ENCODE peak calls at places on chromosomes 3 and 15, in seven cellular contexts. One of them, this sample, is unnamed. For H3K4me1, the result is how much of the 10 kb centered on the place peaks cover.

GRCh38 chr15:66169023-66169422 is 84.5 kb downstream of the MEGF11 start:
- DNase-seq in esophagus squamous epithelium: no peak
- DNase-seq in suprapubic skin: no peak
- DNase-seq in right lobe of liver: no peak
- DNase-seq in HCT116: no peak
- DNase-seq in adrenal gland: no peak
- DNase-seq in tibial nerve: no peak
- DNase-seq in this sample: no peak

GRCh38 chr3:48915296-48915695 is 3.3 kb upstream of the ARIH2 start:
- DNase-seq in adrenal gland: no peak
- DNase-seq in HCT116: no peak
- DNase-seq in suprapubic skin: no peak
- DNase-seq in esophagus squamous epithelium: no peak
- DNase-seq in right lobe of liver: no peak
- DNase-seq in tibial nerve: no peak
- DNase-seq in this sample: no peak

GRCh38 chr3:140572334-140572733 is 105.5 kb upstream of the TRIM42 start:
- DNase-seq in right lobe of liver: no peak
- DNase-seq in esophagus squamous epithelium: no peak
- DNase-seq in suprapubic skin: no peak
- DNase-seq in tibial nerve: no peak
- DNase-seq in HCT116: no peak
- DNase-seq in adrenal gland: no peak
- DNase-seq in this sample: no peak

GRCh38 chr3:156611870-156612494 is 57.1 kb upstream of the SSR3 start:
- DNase-seq in suprapubic skin: no peak
- DNase-seq in HCT116: no peak
- DNase-seq in right lobe of liver: no peak
- DNase-seq in esophagus squamous epithelium: no peak
- DNase-seq in adrenal gland: no peak
- DNase-seq in tibial nerve: no peak
- DNase-seq in this sample: no peak

GRCh38 chr3:38600551-38600950 is 48.9 kb downstream of the SCN5A start:
- DNase-seq in esophagus squamous epithelium: no peak
- DNase-seq in tibial nerve: no peak
- DNase-seq in right lobe of liver: no peak
- DNase-seq in suprapubic skin: no peak
- DNase-seq in adrenal gland: no peak
- DNase-seq in HCT116: no peak
- DNase-seq in this sample: no peak

GRCh38 chr3:36543276-36543997 is 163.1 kb downstream of the STAC start:
- DNase-seq in adrenal gland: no peak
- DNase-seq in tibial nerve: no peak
- DNase-seq in right lobe of liver: no peak
- DNase-seq in HCT116: no peak
- DNase-seq in esophagus squamous epithelium: no peak
- DNase-seq in suprapubic skin: no peak
- DNase-seq in this sample: no peak

GRCh38 chr15:26641144-26641543 is 131.7 kb downstream of the GABRB3 start:
- DNase-seq in esophagus squamous epithelium: no peak
- DNase-seq in HCT116: no peak
- DNase-seq in right lobe of liver: no peak
- DNase-seq in tibial nerve: no peak
- DNase-seq in adrenal gland: no peak
- DNase-seq in suprapubic skin: no peak
- DNase-seq in this sample: no peak

GRCh38 chr3:114178770-114179368 is at the start of gene DRD3:
- DNase-seq in esophagus squamous epithelium: no peak
- DNase-seq in right lobe of liver: no peak
- DNase-seq in suprapubic skin: no peak
- DNase-seq in tibial nerve: no peak
- DNase-seq in adrenal gland: peak
- DNase-seq in HCT116: no peak
- DNase-seq in this sample: no peak

GRCh38 chr3:31613654-31614053 is 80.9 kb downstream of the STT3B start:
- DNase-seq in tibial nerve: no peak
- DNase-seq in right lobe of liver: no peak
- DNase-seq in HCT116: no peak
- DNase-seq in suprapubic skin: no peak
- DNase-seq in esophagus squamous epithelium: no peak
- DNase-seq in adrenal gland: no peak
- DNase-seq in this sample: no peak

GRCh38 chr3:178434206-178434805 is 101.9 kb upstream of the KCNMB2 start:
- DNase-seq in tibial nerve: no peak
- DNase-seq in HCT116: no peak
- DNase-seq in esophagus squamous epithelium: no peak
- DNase-seq in right lobe of liver: no peak
- DNase-seq in suprapubic skin: no peak
- DNase-seq in adrenal gland: no peak
- DNase-seq in this sample: no peak

GRCh38 chr15:88249220-88249619 is 7.3 kb downstream of the NTRK3 start:
- DNase-seq in esophagus squamous epithelium: no peak
- DNase-seq in adrenal gland: no peak
- DNase-seq in right lobe of liver: no peak
- DNase-seq in HCT116: no peak
- DNase-seq in tibial nerve: no peak
- DNase-seq in suprapubic skin: no peak
- DNase-seq in this sample: no peak

GRCh38 chr3:17605032-17605431 is 137.4 kb downstream of the TBC1D5 start:
- DNase-seq in tibial nerve: no peak
- DNase-seq in esophagus squamous epithelium: no peak
- DNase-seq in right lobe of liver: no peak
- DNase-seq in adrenal gland: no peak
- DNase-seq in suprapubic skin: no peak
- DNase-seq in HCT116: peak
- DNase-seq in this sample: no peak

GRCh38 chr15:31579976-31580375 is 253.3 kb downstream of the KLF13 start:
- DNase-seq in tibial nerve: no peak
- DNase-seq in esophagus squamous epithelium: no peak
- DNase-seq in adrenal gland: no peak
- DNase-seq in right lobe of liver: no peak
- DNase-seq in HCT116: no peak
- DNase-seq in suprapubic skin: no peak
- DNase-seq in this sample: no peak

GRCh38 chr15:79185199-79185598 is 94.6 kb upstream of the RASGRF1 start:
- DNase-seq in right lobe of liver: no peak
- DNase-seq in esophagus squamous epithelium: no peak
- DNase-seq in suprapubic skin: no peak
- DNase-seq in tibial nerve: no peak
- DNase-seq in adrenal gland: no peak
- DNase-seq in HCT116: peak
- DNase-seq in this sample: no peak

GRCh38 chr3:50588759-50589433 is 19.6 kb downstream of the HEMK1 start:
- DNase-seq in HCT116: no peak
- DNase-seq in right lobe of liver: no peak
- DNase-seq in esophagus squamous epithelium: no peak
- DNase-seq in tibial nerve: no peak
- DNase-seq in suprapubic skin: no peak
- DNase-seq in adrenal gland: no peak
- DNase-seq in this sample: no peak

GRCh38 chr3:50594253-50594785 is 17.3 kb downstream of the CISH start:
- DNase-seq in suprapubic skin: no peak
- DNase-seq in tibial nerve: no peak
- DNase-seq in adrenal gland: no peak
- DNase-seq in esophagus squamous epithelium: no peak
- DNase-seq in right lobe of liver: no peak
- DNase-seq in HCT116: no peak
- DNase-seq in this sample: no peak

GRCh38 chr3:50591196-50591741 is 20.3 kb downstream of the CISH start:
- DNase-seq in HCT116: no peak
- DNase-seq in esophagus squamous epithelium: no peak
- DNase-seq in right lobe of liver: no peak
- DNase-seq in suprapubic skin: no peak
- DNase-seq in adrenal gland: no peak
- DNase-seq in tibial nerve: no peak
- DNase-seq in this sample: no peak

GRCh38 chr3:50587806-50588758 is 18.8 kb downstream of the HEMK1 start:
- DNase-seq in right lobe of liver: peak
- DNase-seq in tibial nerve: no peak
- DNase-seq in HCT116: no peak
- DNase-seq in suprapubic skin: no peak
- DNase-seq in esophagus squamous epithelium: no peak
- DNase-seq in adrenal gland: no peak
- DNase-seq in this sample: no peak

DNA sequence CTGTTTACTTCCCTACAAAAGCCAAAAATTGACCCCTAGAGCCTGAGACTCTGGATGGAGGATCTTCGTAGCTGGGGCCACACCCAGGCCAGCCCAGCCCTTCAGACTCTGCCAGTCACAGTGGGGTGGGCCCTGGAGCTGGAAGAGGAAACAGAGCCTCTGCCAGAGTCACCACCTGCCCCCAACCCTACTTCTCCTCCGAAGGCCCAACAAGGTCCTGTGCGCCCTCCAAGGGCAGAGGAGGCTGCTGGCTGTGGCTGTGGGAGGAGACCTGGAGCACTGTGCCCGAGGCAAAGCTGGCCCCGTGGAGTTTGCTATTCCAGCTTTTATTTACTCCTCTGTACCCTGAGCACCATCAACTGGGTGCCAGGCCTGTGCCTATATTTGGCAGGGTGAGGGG is 19.0 kb downstream of the CISH start:
- DNase-seq in right lobe of liver: peak
- DNase-seq in HCT116: no peak
- DNase-seq in adrenal gland: no peak
- DNase-seq in tibial nerve: no peak
- DNase-seq in esophagus squamous epithelium: no peak
- DNase-seq in suprapubic skin: no peak
- DNase-seq in this sample: no peak
- TF ChIP-seq POLR2A in right lobe of liver: no peak
- TF ChIP-seq POLR2A in HCT116: no peak
- TF ChIP-seq POLR2A in adrenal gland: no peak
- TF ChIP-seq POLR2A in tibial nerve: no peak
- TF ChIP-seq POLR2A in esophagus squamous epithelium: no peak
- TF ChIP-seq POLR2A in suprapubic skin: no peak
- TF ChIP-seq POLR2A in this sample: no peak

GRCh38 chr3:127712881-127713771 is 40.4 kb downstream of the ABTB1 start:
- DNase-seq in right lobe of liver: no peak
- DNase-seq in esophagus squamous epithelium: no peak
- DNase-seq in suprapubic skin: peak
- DNase-seq in adrenal gland: no peak
- DNase-seq in tibial nerve: no peak
- DNase-seq in HCT116: no peak
- DNase-seq in this sample: no peak

GRCh38 chr3:127714866-127715265 is 42.1 kb downstream of the ABTB1 start:
- DNase-seq in esophagus squamous epithelium: no peak
- DNase-seq in tibial nerve: no peak
- DNase-seq in HCT116: no peak
- DNase-seq in adrenal gland: no peak
- DNase-seq in right lobe of liver: no peak
- DNase-seq in suprapubic skin: peak
- DNase-seq in this sample: no peak

GRCh38 chr3:127715541-127715940 is 42.8 kb downstream of the ABTB1 start:
- DNase-seq in right lobe of liver: no peak
- DNase-seq in adrenal gland: no peak
- DNase-seq in tibial nerve: no peak
- DNase-seq in suprapubic skin: peak
- DNase-seq in HCT116: no peak
- DNase-seq in esophagus squamous epithelium: no peak
- DNase-seq in this sample: no peak

GRCh38 chr3:127712461-127712860 is 39.7 kb downstream of the ABTB1 start:
- DNase-seq in right lobe of liver: no peak
- DNase-seq in esophagus squamous epithelium: no peak
- DNase-seq in tibial nerve: no peak
- DNase-seq in suprapubic skin: peak
- DNase-seq in adrenal gland: no peak
- DNase-seq in HCT116: no peak
- DNase-seq in this sample: no peak

DNA sequence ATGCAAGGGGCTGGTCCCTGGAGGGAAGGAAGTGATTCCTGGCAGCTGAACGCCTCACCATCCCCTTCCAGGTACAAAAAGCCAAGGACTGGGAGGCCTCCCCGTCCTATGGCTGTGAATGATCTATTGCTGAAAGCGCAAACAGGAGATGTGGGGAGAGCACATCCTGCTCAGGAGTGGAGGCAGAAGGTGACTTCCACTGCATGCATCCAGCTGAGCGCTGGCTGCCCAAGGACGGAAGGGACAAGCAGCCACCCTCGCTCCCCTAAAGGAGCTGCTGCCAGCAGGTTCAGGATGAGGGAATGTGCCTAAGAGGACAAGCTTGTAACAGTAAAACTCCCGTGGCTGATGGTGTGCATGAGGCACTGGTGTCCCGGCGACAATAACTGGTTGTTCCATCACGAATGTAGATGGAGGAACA is 41.4 kb downstream of the ABTB1 start:
- DNase-seq in tibial nerve: no peak
- DNase-seq in right lobe of liver: no peak
- DNase-seq in suprapubic skin: no peak
- DNase-seq in esophagus squamous epithelium: no peak
- DNase-seq in adrenal gland: no peak
- DNase-seq in HCT116: no peak
- DNase-seq in this sample: no peak
- H3K4me1 ChIP-seq in tibial nerve: under half
- H3K4me1 ChIP-seq in right lobe of liver: under half
- H3K4me1 ChIP-seq in suprapubic skin: under half
- H3K4me1 ChIP-seq in esophagus squamous epithelium: under half
- H3K4me1 ChIP-seq in adrenal gland: under half
- H3K4me1 ChIP-seq in HCT116: under half
- H3K4me1 ChIP-seq in this sample: under half

DNA sequence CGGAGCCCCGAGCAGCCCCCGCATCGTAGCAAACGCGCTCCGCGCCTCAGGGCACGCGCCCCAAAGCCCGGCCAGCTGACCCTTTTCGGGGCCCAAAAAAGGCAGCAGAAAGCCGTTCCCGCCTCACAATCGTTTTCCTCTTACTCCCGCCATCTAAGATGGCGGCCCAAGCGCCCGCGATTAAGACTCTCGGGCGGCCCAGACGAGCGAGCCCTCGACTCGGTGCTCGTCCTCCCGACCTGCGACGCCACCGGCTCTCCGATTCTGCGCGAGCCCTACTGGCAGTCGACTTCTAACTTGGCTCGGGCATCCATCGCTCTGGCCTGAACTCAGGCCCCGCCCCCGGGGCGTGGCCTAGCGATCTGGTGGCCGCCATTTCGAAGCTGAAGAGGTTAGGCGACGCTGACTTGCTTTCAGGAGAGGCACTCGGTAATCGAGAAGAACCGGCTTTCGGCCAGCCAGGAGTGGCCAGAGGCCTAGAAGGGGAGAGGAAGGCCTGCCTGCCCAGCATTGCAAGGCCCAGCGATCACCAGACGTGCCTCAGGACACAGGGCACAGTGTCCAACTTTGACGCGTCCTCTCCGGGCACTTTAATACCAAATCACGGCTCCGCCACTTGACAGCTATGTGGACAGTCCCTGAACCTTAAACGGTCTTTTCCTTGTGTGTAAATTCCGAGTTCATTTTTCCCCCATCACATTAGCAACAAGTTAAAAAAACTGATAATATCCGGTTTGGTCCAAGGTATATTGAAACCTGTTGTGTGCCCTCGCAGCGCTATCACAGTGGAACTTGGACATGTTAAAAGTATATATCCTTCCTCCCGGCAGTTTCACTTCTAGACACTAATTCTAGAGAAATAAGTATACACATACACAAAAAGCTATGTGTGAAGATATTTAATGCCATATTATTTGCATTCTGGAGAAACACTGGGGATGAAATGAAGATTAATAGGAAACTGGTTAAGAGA is at the start of gene RAF1:
- DNase-seq in tibial nerve: peak
- DNase-seq in suprapubic skin: peak
- DNase-seq in adrenal gland: peak
- DNase-seq in right lobe of liver: peak
- DNase-seq in HCT116: peak
- DNase-seq in esophagus squamous epithelium: peak
- DNase-seq in this sample: peak
- TF ChIP-seq POLR2A in tibial nerve: peak
- TF ChIP-seq POLR2A in suprapubic skin: peak
- TF ChIP-seq POLR2A in adrenal gland: peak
- TF ChIP-seq POLR2A in right lobe of liver: peak
- TF ChIP-seq POLR2A in HCT116: peak
- TF ChIP-seq POLR2A in esophagus squamous epithelium: peak
- TF ChIP-seq POLR2A in this sample: peak

GRCh38 chr3:13066236-13066635 is 7.0 kb downstream of the IQSEC1 start:
- DNase-seq in tibial nerve: no peak
- DNase-seq in suprapubic skin: no peak
- DNase-seq in HCT116: no peak
- DNase-seq in right lobe of liver: no peak
- DNase-seq in adrenal gland: no peak
- DNase-seq in esophagus squamous epithelium: no peak
- DNase-seq in this sample: no peak
- H3K4me1 ChIP-seq in tibial nerve: under half
- H3K4me1 ChIP-seq in suprapubic skin: under half
- H3K4me1 ChIP-seq in HCT116: under half
- H3K4me1 ChIP-seq in right lobe of liver: under half
- H3K4me1 ChIP-seq in adrenal gland: under half
- H3K4me1 ChIP-seq in esophagus squamous epithelium: under half
- H3K4me1 ChIP-seq in this sample: under half

This sample was measured in breast epithelium.